ENCODE peak calls at places on chromosomes 4 and X, in eight cellular contexts. R is lower leg skin; F is pancreas; H is activated CD8-positive, alpha-beta T cell treated with anti-CD3 and anti-CD28 coated beads for 36 hours; K is neural progenitor cell; V is HL-60; N is thoracic aorta; W is omental fat pad. P is an unnamed sample.
A peak's percentile ranks its signal among the peaks of the same experiment; 100 is the strongest.

GRCh38 chrX:80879916-80880315 is 70.2 kb upstream of the BRWD3 start:
- DNase-seq in R (no peak), F (no peak), H (no peak), K (no peak), V (no peak), N (no peak), W (no peak), P (no peak)

GRCh38 chrX:39157796-39158195 is 356.5 kb downstream of the MID1IP1 start:
- DNase-seq in R (no peak), F (no peak), H (no peak), K (no peak), V (no peak), N (no peak), W (no peak), P (no peak)

GRCh38 chr4:139018501-139018900 is 2.9 kb downstream of the NOCT start:
- DNase-seq in R (no peak), F (no peak), H (no peak), K (no peak), V (no peak), N (no peak), W (no peak), P (no peak)

GRCh38 chr4:183828125-183828524 is 77.0 kb upstream of the STOX2 start:
- DNase-seq in R (no peak), F (no peak), H (no peak), K (no peak), V (no peak), N (no peak), W (no peak), P (no peak)

GRCh38 chrX:40037367-40037766 is 60.4 kb downstream of the BCOR start:
- DNase-seq in R (no peak), F (no peak), H (no peak), K (no peak), V (no peak), N (no peak), W (no peak), P (no peak)

GRCh38 chrX:53317365-53318069 is 36.1 kb upstream of the IQSEC2 start:
- DNase-seq in R (peak; percentile 22), F (peak; percentile 86), H (peak; percentile 76), K (peak; percentile 76), V (peak; percentile 65), N (peak; percentile 9), W (peak; percentile 73), P (peak; percentile 54)

GRCh38 chr4:11710484-11710883 is 281.8 kb upstream of the HS3ST1 start:
- DNase-seq in R (no peak), F (no peak), H (no peak), K (no peak), V (no peak), N (no peak), W (no peak), P (no peak)

GRCh38 chrX:11976663-11977062 is 161.6 kb upstream of the FRMPD4 start:
- DNase-seq in R (no peak), F (no peak), H (no peak), K (no peak), V (no peak), N (no peak), W (no peak), P (no peak)

GRCh38 chr4:102326951-102327350 is 18.3 kb downstream of the SLC39A8 start:
- DNase-seq in R (no peak), F (no peak), H (no peak), K (no peak), V (no peak), N (no peak), W (no peak), P (no peak)

GRCh38 chrX:51461053-51462050 is 35.0 kb downstream of the NUDT11 start:
- DNase-seq in R (no peak), F (no peak), H (peak; percentile 7), K (peak; percentile 45), V (no peak), N (no peak), W (no peak), P (no peak)

GRCh38 chrX:15233416-15234015 is 36.4 kb downstream of the ASB9 start:
- DNase-seq in R (no peak), F (no peak), H (no peak), K (no peak), V (no peak), N (no peak), W (no peak), P (no peak)

GRCh38 chrX:1894656-1895055 is 279.8 kb downstream of the ASMT start:
- DNase-seq in R (no peak), F (no peak), H (no peak), K (no peak), V (no peak), N (no peak), W (no peak), P (no peak)

GRCh38 chr4:168868044-168868855 is 141.8 kb downstream of the CBR4 start:
- DNase-seq in R (no peak), F (no peak), H (no peak), K (no peak), V (no peak), N (no peak), W (no peak), P (no peak)

GRCh38 chrX:120015145-120016067 is 62.1 kb downstream of the RHOXF2B start:
- DNase-seq in R (no peak), F (peak; percentile 66), H (peak; percentile 4), K (peak; percentile 40), V (peak; percentile 8), N (no peak), W (no peak), P (no peak)

GRCh38 chrX:136168929-136169735 is 21.8 kb downstream of the FHL1 start:
- DNase-seq in R (no peak), F (no peak), H (no peak), K (peak; percentile 84), V (no peak), N (peak; percentile 56), W (no peak), P (no peak)

GRCh38 chr4:108536577-108536976 is 83.8 kb upstream of the RPL34 start:
- DNase-seq in R (no peak), F (no peak), H (no peak), K (no peak), V (no peak), N (no peak), W (no peak), P (no peak)

GRCh38 chr4:145347684-145348083 is 134.0 kb upstream of the SMAD1 start:
- DNase-seq in R (no peak), F (no peak), H (no peak), K (no peak), V (no peak), N (no peak), W (no peak), P (no peak)

GRCh38 chr4:8671712-8672290 is 79.2 kb downstream of the CPZ start:
- DNase-seq in R (no peak), F (no peak), H (no peak), K (no peak), V (no peak), N (no peak), W (no peak), P (no peak)
- TF ChIP-seq CTCF in R (no peak), F (no peak), H (no peak), K (no peak), V (no peak), N (no peak), W (no peak), P (no peak)

GRCh38 chrX:73817381-73818199 is 254.6 kb downstream of the CHIC1 start:
- DNase-seq in R (no peak), F (no peak), H (no peak), K (no peak), V (no peak), N (no peak), W (no peak), P (no peak)

GRCh38 chrX:73823473-73824004 is 260.5 kb downstream of the CHIC1 start:
- DNase-seq in R (no peak), F (no peak), H (no peak), K (no peak), V (no peak), N (no peak), W (no peak), P (no peak)

GRCh38 chrX:73822775-73823174 is 259.8 kb downstream of the CHIC1 start:
- DNase-seq in R (no peak), F (no peak), H (no peak), K (no peak), V (no peak), N (no peak), W (no peak), P (no peak)

GRCh38 chrX:73821921-73822559 is 259.0 kb downstream of the CHIC1 start:
- DNase-seq in R (no peak), F (no peak), H (no peak), K (no peak), V (no peak), N (no peak), W (no peak), P (no peak)

DNA sequence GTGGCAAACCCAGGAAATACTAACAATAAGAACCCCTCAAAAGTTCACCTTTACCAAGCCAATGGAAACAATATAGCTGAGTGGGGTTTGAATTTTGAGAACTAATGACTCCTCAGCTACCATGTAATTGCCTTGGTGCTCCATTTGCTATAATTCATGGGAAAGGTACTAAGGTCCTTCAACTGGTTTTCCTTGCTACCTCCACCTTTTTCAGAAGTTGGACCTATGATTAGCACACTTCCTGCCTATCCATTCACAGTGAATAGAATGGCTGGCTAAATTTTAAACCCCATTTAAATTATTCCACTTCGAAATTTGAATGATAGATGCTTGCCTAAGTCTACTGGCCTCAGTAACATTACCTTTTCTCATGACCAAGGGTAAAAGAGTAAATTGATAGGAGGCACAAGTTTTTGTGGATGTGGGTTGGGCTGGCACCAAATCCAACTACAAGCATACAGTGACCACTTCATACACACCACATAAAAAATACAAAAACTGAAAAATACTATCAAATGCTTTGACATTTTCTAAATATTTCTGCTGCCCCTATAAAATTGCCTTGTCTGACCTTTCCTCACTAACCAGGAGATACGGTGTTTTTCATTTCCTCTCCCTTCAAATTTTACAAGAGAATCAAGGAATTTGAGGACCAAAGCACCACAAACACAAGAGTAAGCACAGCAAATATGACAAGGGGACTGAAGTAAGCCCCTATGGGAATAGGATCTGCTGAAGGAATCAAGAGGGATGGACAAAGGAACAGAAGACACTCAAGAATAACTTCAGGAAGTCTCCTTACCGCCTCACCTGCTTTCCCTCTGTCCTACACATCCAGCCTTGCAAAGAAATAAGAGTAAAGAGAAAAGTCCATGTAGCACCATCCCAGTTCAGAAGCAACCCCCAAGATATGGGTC is 255.5 kb downstream of the CHIC1 start:
- DNase-seq in R (no peak), F (no peak), H (no peak), K (no peak), V (no peak), N (no peak), W (no peak), P (no peak)
- TF ChIP-seq CTCF in R (no peak), F (no peak), H (no peak), K (no peak), V (no peak), N (no peak), W (no peak), P (no peak)

GRCh38 chr4:179625391-179625790 is 2183.2 kb upstream of the AGA start:
- DNase-seq in R (no peak), F (no peak), H (no peak), K (peak; percentile 18), V (no peak), N (no peak), W (no peak), P (no peak)
- TF ChIP-seq CTCF in R (no peak), F (no peak), H (no peak), K (peak; percentile 25), V (no peak), N (no peak), W (no peak), P (no peak)

DNA sequence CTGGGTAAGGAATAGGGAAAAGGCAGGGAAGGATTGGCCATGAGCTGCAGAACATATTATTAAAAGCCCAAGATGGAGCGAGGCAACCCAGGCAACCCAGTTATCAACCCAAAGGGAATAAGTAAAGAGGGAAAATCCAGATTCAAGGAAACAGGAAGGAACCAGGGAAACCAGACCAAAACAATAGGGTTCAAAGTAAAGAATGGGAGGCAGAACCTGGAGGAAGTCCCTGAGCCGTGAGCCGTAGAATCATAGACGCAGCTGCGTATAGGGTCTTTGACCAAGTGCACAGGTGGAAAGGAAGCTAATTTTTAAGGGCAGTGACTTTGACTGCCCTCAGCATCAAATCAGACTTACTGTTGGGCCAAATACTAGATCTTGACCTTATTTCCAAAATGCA is 98.5 kb upstream of the SRD5A3 start:
- DNase-seq in R (no peak), F (no peak), H (no peak), K (no peak), V (no peak), N (no peak), W (no peak), P (no peak)
- TF ChIP-seq CTCF in R (no peak), F (no peak), H (no peak), K (no peak), V (no peak), N (no peak), W (no peak), P (no peak)

P was measured in activated B cell treated with CpG ODN at 0.5 μM for 24 hours.